ENCODE peak calls at places on chromosomes 12 and 14, in four cellular contexts. U, F, V and T are unnamed samples.

GRCh38 chr14:102993523-102993922 is 63.8 kb downstream of the CDC42BPB start:
- DNase-seq in U (no peak), F (no peak), V (no peak), T (peak)

GRCh38 chr12:20314325-20314724 is 54.0 kb upstream of the PDE3A start:
- DNase-seq in V (no peak), U (no peak), F (no peak), T (no peak)

GRCh38 chr14:75310295-75311059 is 31.8 kb downstream of the FOS start:
- DNase-seq in F (no peak), V (peak), U (no peak), T (no peak)

GRCh38 chr14:68476212-68476964 is 316.5 kb downstream of the ZFP36L1 start:
- DNase-seq in V (no peak), U (peak), F (no peak), T (peak)

GRCh38 chr12:34292736-34293625 is 270.7 kb downstream of the ALG10 start:
- DNase-seq in V (no peak), F (peak), U (no peak), T (peak)

GRCh38 chr12:16608346-16608745 is 2.4 kb upstream of the LMO3 start:
- DNase-seq in F (no peak), U (no peak), V (no peak), T (no peak)

GRCh38 chr12:18824287-18824686 is 86.4 kb downstream of the CAPZA3 start:
- DNase-seq in V (no peak), F (no peak), U (no peak), T (no peak)

GRCh38 chr14:104334812-104335161 is 196.4 kb downstream of the KIF26A start:
- DNase-seq in F (no peak), U (no peak), V (no peak), T (no peak)

GRCh38 chr14:104872469-104873341 is 7.6 kb downstream of the CEP170B start:
- DNase-seq in F (no peak), V (no peak), U (no peak), T (no peak)

GRCh38 chr14:74401504-74402241 is 24.3 kb downstream of the SYNDIG1L start:
- DNase-seq in V (no peak), F (peak), U (peak), T (no peak)

GRCh38 chr12:82479511-82479910 is 121.2 kb downstream of the METTL25 start:
- DNase-seq in V (no peak), U (no peak), F (no peak), T (no peak)

GRCh38 chr12:122437656-122438121 is 15.2 kb upstream of the CLIP1 start:
- DNase-seq in F (no peak), U (no peak), V (no peak), T (no peak)

GRCh38 chr14:68795602-68796417 is 2.9 kb upstream of the ZFP36L1 start:
- DNase-seq in U (no peak), F (peak), V (peak), T (peak)

GRCh38 chr14:94633116-94633515 is 20.9 kb downstream of the SERPINA3 start:
- DNase-seq in F (no peak), V (no peak), U (no peak), T (no peak)

GRCh38 chr12:58502857-58503256 is 417.4 kb downstream of the LRIG3 start:
- DNase-seq in U (no peak), V (no peak), F (no peak), T (no peak)

GRCh38 chr14:52355016-52355430 is 40.9 kb downstream of the PTGER2 start:
- DNase-seq in F (no peak), U (no peak), V (no peak), T (no peak)

GRCh38 chr12:115267891-115268290 is 583.9 kb upstream of the TBX3 start:
- DNase-seq in F (no peak), V (no peak), U (no peak), T (no peak)

GRCh38 chr12:108980831-108981618 is 39.8 kb downstream of the SVOP start:
- DNase-seq in U (no peak), V (peak), F (no peak), T (no peak)

GRCh38 chr12:24227550-24227949 is 278.1 kb upstream of the SOX5 start:
- DNase-seq in V (no peak), U (no peak), F (no peak), T (no peak)

GRCh38 chr12:123949118-123949774 is 23.4 kb downstream of the CCDC92 start:
- DNase-seq in V (no peak), U (no peak), F (no peak), T (peak)

GRCh38 chr12:123950476-123951169 is 22.0 kb downstream of the CCDC92 start:
- DNase-seq in U (no peak), V (no peak), F (no peak), T (no peak)

GRCh38 chr12:123946152-123946515 is 26.5 kb downstream of the CCDC92 start:
- DNase-seq in F (no peak), U (no peak), V (no peak), T (no peak)

GRCh38 chr12:123951467-123951866 is 21.2 kb downstream of the CCDC92 start:
- DNase-seq in F (no peak), V (no peak), U (no peak), T (no peak)

GRCh38 chr12:123948401-123949117 is 24.1 kb downstream of the CCDC92 start:
- DNase-seq in F (no peak), U (no peak), V (no peak), T (no peak)
- TF ChIP-seq CBX5 in F (no peak), U (no peak), V (no peak), T (no peak)

DNA sequence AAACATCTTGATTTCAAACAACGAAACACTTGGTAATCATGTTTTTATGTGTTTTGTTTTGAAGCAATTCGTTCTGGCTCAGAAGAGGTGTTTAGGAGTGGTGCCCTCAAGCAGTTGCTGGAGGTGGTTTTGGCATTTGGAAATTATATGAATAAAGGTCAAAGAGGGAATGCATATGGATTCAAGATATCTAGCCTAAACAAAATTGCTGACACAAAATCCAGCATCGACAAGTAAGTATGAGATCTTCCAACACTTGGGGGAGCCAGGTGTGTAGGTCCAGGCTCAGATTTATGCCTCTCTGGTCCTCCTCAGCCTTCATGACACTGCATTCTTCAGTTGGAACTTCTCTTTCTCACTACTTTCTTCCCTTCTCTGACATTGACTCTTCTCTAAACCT is 110.1 kb downstream of the GPR135 start:
- DNase-seq in V (no peak), U (no peak), F (no peak), T (no peak)
- TF ChIP-seq CTCF in V (no peak), U (no peak), F (no peak), T (no peak)

GRCh38 chr12:53211476-53212381 is 4.7 kb upstream of the ITGB7 start:
- DNase-seq in V (no peak), F (peak), U (no peak), T (no peak)
- TF ChIP-seq CBX5 in V (no peak), F (no peak), U (no peak), T (no peak)

GRCh38 chr14:26401170-26401968 is 196.5 kb downstream of the NOVA1 start:
- DNase-seq in F (no peak), V (no peak), U (no peak), T (no peak)

GRCh38 chr14:26392498-26392897 is 205.3 kb downstream of the NOVA1 start:
- DNase-seq in V (no peak), F (no peak), U (no peak), T (no peak)

GRCh38 chr14:26394114-26394855 is 203.5 kb downstream of the NOVA1 start:
- DNase-seq in V (no peak), U (no peak), F (no peak), T (no peak)

GRCh38 chr14:26398616-26399015 is 199.2 kb downstream of the NOVA1 start:
- DNase-seq in U (no peak), V (no peak), F (no peak), T (no peak)

DNA sequence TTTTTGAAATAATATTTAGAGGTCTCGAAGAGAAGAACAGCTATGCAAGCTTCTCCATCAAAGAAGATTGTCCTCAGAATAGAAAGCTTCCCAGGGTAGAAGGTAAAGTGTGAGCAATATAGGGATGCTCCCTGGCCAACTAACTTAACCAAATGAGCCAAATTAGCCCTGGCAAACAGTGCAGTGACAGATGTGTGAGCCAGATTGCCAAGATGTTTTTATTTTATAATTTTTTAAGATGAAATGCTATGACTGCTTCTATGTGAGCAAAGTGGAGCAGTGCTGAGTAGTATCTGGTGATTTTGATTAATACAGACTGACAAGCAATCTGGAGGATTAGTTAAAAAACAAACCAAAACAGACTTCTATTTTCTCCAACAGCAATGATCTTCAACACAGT is 202.1 kb downstream of the NOVA1 start:
- DNase-seq in U (no peak), F (no peak), V (no peak), T (no peak)
- TF ChIP-seq CTCF in U (no peak), F (no peak), V (no peak), T (no peak)

GRCh38 chr12:105740970-105741725 is 397.6 kb downstream of the NUAK1 start:
- DNase-seq in F (no peak), U (no peak), V (no peak), T (no peak)

GRCh38 chr12:105741786-105742566 is 396.8 kb downstream of the NUAK1 start:
- DNase-seq in U (no peak), V (no peak), F (no peak), T (no peak)

GRCh38 chr12:105736498-105736897 is 402.3 kb downstream of the NUAK1 start:
- DNase-seq in U (no peak), V (no peak), F (no peak), T (no peak)

GRCh38 chr12:105740337-105740736 is 398.4 kb downstream of the NUAK1 start:
- DNase-seq in V (no peak), U (no peak), F (no peak), T (no peak)

DNA sequence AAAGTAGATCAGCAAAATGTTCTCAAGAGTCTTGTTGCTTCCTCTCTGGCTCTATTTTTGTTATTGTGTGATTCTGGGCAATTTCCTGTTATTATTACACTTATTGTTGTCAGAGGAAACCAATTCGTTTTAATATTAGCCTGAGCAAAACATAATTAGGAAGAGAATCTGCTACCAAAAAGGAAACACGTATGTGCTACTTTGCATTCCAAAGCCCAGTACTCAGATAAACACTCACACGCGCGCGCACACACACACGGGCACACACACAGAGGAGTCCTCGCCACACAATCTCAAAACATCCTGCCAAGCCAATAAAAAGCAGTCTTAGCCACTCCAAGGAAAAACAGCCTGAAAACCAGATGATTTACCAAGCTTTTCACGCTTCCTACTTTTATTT is 400.7 kb downstream of the NUAK1 start:
- DNase-seq in U (no peak), F (no peak), V (no peak), T (no peak)
- TF ChIP-seq CBX5 in U (no peak), F (no peak), V (no peak), T (no peak)

DNA sequence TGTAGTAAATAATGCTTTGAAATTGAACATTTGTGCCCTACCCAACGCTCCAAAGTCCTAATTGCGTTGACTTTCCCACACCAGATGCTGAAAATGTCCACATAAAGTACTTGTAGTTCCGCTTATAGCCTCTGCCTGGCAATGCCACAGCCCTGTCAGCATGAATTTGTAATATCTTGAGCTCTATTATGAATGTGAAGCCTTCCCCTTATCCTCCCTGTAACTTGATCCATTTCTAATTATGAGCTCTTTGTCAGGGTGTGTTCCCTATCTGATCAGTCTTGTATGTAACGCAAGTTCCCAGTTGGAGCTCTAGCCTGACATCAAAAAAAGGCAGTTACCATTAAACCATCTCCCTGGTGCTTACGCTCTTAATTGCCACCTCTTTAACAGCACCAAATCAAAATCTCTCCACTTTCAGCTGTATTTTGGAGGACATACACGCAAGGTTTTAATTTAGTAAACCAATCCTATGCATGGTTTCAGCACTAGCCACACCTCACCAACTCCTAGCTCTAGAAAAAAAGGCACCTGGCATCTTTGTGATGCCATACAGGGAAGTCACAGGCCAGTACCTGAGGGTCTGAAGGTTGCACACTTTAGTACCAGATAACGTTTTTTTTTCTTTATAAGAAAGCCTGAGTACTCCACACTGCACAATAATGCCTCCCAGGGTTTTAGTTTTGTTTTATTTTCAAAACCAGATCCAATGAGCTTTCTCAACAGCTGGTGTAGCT is 69.3 kb downstream of the EEA1 start:
- DNase-seq in U (no peak), V (no peak), F (no peak), T (no peak)
- TF ChIP-seq CTCF in U (no peak), V (no peak), F (no peak), T (no peak)

GRCh38 chr12:54983536-54984102 is 943 bp downstream of the TESPA1 start:
- DNase-seq in U (no peak), F (no peak), V (no peak), T (no peak)

GRCh38 chr12:54984602-54985376 is at the start of gene TESPA1:
- DNase-seq in F (no peak), U (peak), V (no peak), T (no peak)

GRCh38 chr12:54977857-54978256 is 6.7 kb downstream of the TESPA1 start:
- DNase-seq in F (no peak), U (no peak), V (no peak), T (no peak)

GRCh38 chr12:54980341-54980740 is 4.2 kb downstream of the TESPA1 start:
- DNase-seq in V (no peak), F (peak), U (no peak), T (no peak)

DNA sequence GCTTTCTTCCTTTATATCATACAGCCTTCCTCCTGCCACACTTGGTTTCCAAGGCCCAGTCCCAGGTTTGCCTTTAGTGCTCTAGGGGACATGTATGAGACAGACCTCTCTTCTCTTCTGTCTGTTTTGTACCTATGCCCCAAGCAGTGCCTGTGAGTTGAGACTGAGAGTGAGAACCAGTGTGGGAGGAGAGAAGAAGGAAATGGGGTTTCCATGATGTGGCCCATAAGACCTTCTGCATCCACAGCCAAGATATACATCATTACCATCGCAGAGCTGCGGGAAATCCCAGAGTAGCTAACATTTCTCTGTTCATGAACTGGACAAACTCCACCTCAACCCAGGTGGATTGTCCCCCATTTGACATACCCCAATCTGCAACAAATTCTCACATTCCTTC is 2.8 kb downstream of the TESPA1 start:
- DNase-seq in U (no peak), F (no peak), V (no peak), T (no peak)
- TF ChIP-seq CBX5 in U (no peak), F (no peak), V (no peak), T (no peak)